ENCODE peak calls at places on chromosome 6, in seven cellular contexts. X is ovary, I is esophagus muscularis mucosa, U is testis, L is keratinocyte, E is thoracic aorta, S is PC-9. B is an unnamed sample.

GRCh38 chr6:116405663-116406329 is 35.0 kb downstream of the DSE start:
- DNase-seq in X (peak), I (no peak), U (no peak), L (no peak), E (no peak), S (no peak), B (no peak)

GRCh38 chr6:80319286-80319685 is 212.8 kb downstream of the BCKDHB start:
- DNase-seq in X (no peak), I (no peak), U (no peak), L (no peak), E (no peak), S (no peak), B (no peak)

GRCh38 chr6:125886914-125887313 is 69.7 kb upstream of the HINT3 start:
- DNase-seq in X (no peak), I (no peak), U (no peak), L (no peak), E (no peak), S (no peak), B (no peak)

GRCh38 chr6:13586936-13587542 is 12.6 kb downstream of the SIRT5 start:
- DNase-seq in X (no peak), I (peak), U (no peak), L (no peak), E (no peak), S (no peak), B (no peak)

GRCh38 chr6:138944412-138944811 is 43.6 kb downstream of the REPS1 start:
- DNase-seq in X (no peak), I (no peak), U (no peak), L (no peak), E (no peak), S (peak), B (no peak)

GRCh38 chr6:84417261-84417660 is 189.8 kb upstream of the CEP162 start:
- DNase-seq in X (no peak), I (no peak), U (no peak), L (no peak), E (no peak), S (no peak), B (no peak)

GRCh38 chr6:4647414-4648365 is 128.5 kb upstream of the CDYL start:
- DNase-seq in X (peak), I (peak), U (peak), L (no peak), E (no peak), S (peak), B (peak)

GRCh38 chr6:136437246-136437645 is 113.0 kb downstream of the MAP7 start:
- DNase-seq in X (no peak), I (no peak), U (no peak), L (no peak), E (no peak), S (no peak), B (no peak)

GRCh38 chr6:20511858-20512257 is 22.4 kb upstream of the CDKAL1 start:
- DNase-seq in X (no peak), I (no peak), U (no peak), L (no peak), E (no peak), S (no peak), B (no peak)

GRCh38 chr6:131015630-131016263 is 47.3 kb downstream of the EPB41L2 start:
- DNase-seq in X (peak), I (no peak), U (peak), L (no peak), E (no peak), S (no peak), B (no peak)

GRCh38 chr6:147874322-147874721 is 365.8 kb downstream of the SAMD5 start:
- DNase-seq in X (no peak), I (no peak), U (no peak), L (no peak), E (no peak), S (no peak), B (no peak)

GRCh38 chr6:1244941-1245340 is 67.0 kb upstream of the FOXQ1 start:
- DNase-seq in X (no peak), I (no peak), U (no peak), L (no peak), E (no peak), S (no peak), B (no peak)

GRCh38 chr6:10633216-10633615 is 61.2 kb downstream of the C6orf52 start:
- DNase-seq in X (no peak), I (no peak), U (no peak), L (peak), E (no peak), S (peak), B (no peak)

GRCh38 chr6:85362652-85363310 is 87.1 kb upstream of the NT5E start:
- DNase-seq in X (no peak), I (no peak), U (no peak), L (no peak), E (no peak), S (peak), B (no peak)

GRCh38 chr6:390914-391558 is 516 bp upstream of the IRF4 start:
- DNase-seq in X (no peak), I (no peak), U (no peak), L (no peak), E (no peak), S (no peak), B (no peak)

GRCh38 chr6:146902846-146903245 is 301.4 kb upstream of the STXBP5 start:
- DNase-seq in X (no peak), I (no peak), U (no peak), L (no peak), E (no peak), S (no peak), B (no peak)

GRCh38 chr6:44003345-44004061 is 123.7 kb downstream of the MRPL14 start:
- DNase-seq in X (no peak), I (no peak), U (no peak), L (no peak), E (no peak), S (no peak), B (no peak)

GRCh38 chr6:154928325-154928922 is 66.7 kb upstream of the TIAM2 start:
- DNase-seq in X (peak), I (no peak), U (peak), L (peak), E (peak), S (peak), B (peak)

GRCh38 chr6:166710084-166710483 is 83.0 kb upstream of the RPS6KA2 start:
- DNase-seq in X (no peak), I (no peak), U (no peak), L (no peak), E (no peak), S (no peak), B (no peak)

GRCh38 chr6:150494236-150494635 is 105.4 kb upstream of the PLEKHG1 start:
- DNase-seq in X (no peak), I (peak), U (no peak), L (no peak), E (no peak), S (no peak), B (no peak)

GRCh38 chr6:146544783-146545182 is 1.1 kb downstream of the RAB32 start:
- DNase-seq in X (no peak), I (no peak), U (no peak), L (no peak), E (no peak), S (no peak), B (no peak)

GRCh38 chr6:151661928-151662327 is 145.6 kb upstream of the ESR1 start:
- DNase-seq in X (no peak), I (no peak), U (no peak), L (no peak), E (no peak), S (no peak), B (no peak)

GRCh38 chr6:157221817-157222175 is 101.5 kb downstream of the TMEM242 start:
- DNase-seq in X (no peak), I (no peak), U (no peak), L (no peak), E (no peak), S (no peak), B (no peak)
- H3K27ac ChIP-seq in X (no peak), I (no peak), U (no peak), L (no peak), E (peak), S (no peak), B (no peak)

GRCh38 chr6:15631380-15631913 is 31.4 kb downstream of the DTNBP1 start:
- DNase-seq in X (no peak), I (no peak), U (no peak), L (no peak), E (no peak), S (no peak), B (no peak)
- H3K4me3 ChIP-seq in X (no peak), I (no peak), U (no peak), L (no peak), E (no peak), S (no peak), B (no peak)

GRCh38 chr6:168462454-168462853 is 21.5 kb downstream of the SMOC2 start:
- DNase-seq in X (no peak), I (peak), U (no peak), L (no peak), E (no peak), S (no peak), B (no peak)

GRCh38 chr6:168469198-168469943 is 28.4 kb downstream of the SMOC2 start:
- DNase-seq in X (no peak), I (peak), U (peak), L (no peak), E (no peak), S (no peak), B (no peak)

GRCh38 chr6:168473197-168473596 is 32.2 kb downstream of the SMOC2 start:
- DNase-seq in X (no peak), I (peak), U (no peak), L (no peak), E (no peak), S (no peak), B (no peak)

GRCh38 chr6:168472363-168472762 is 31.4 kb downstream of the SMOC2 start:
- DNase-seq in X (no peak), I (no peak), U (no peak), L (no peak), E (no peak), S (no peak), B (no peak)

DNA sequence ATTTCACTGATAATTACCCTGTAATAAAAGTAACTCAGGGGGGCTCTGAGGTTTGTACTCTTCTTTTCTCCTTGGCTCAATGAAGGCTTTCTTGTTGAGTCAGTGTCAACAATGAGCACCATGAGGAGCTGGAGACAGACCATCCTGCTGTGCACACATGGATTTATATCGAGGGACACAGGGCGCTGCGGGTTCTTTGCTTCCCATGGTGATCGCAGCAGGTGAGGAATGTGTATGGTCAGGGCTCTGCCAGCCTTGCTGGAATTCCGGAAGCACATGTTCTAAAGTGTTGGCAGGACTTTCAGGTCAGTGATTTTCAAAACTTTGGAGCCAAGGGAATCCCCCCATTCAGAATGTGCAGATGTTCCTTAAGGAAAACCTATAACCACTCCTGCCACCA is 27.1 kb downstream of the SMOC2 start:
- DNase-seq in X (no peak), I (peak), U (no peak), L (no peak), E (no peak), S (no peak), B (no peak)
- H3K27ac ChIP-seq in X (no peak), I (no peak), U (peak), L (no peak), E (no peak), S (no peak), B (no peak)

DNA sequence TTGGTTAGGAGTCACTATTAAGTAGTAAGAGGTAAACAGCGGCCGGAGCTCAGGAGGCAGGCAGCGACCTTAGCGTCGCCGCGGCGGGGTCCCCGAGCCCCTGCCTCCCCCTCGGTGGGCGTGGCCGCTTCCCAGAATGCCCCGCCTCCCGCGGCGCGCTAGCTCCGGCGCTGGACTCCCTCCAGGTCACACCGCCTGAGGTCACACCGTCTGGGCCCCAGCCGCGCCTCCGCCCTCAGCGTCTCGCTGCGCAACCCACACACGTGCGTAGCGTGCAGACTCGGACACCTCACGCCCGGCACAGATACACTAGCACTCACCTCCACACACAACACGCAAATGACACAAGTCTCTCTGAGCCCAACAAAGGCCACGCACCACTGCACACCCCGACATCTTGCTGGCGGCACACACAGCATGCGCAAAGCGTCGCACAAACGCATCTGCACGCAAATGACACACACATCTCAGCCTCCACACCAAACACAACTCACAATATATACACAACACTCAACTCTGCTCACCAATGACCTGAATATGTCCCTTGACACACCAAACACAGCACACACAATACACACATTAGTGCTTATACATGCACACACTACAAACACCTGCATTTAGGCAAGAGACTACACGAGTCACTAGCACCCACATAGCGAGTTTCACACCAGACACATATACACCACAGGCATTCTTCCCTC is 17.6 kb upstream of the CDKN1A start:
- DNase-seq in X (peak), I (no peak), U (peak), L (no peak), E (no peak), S (peak), B (peak)
- H3K4me3 ChIP-seq in X (no peak), I (peak), U (peak), L (no peak), E (peak), S (no peak), B (no peak)

GRCh38 chr6:16759181-16759645 is 2.0 kb downstream of the ATXN1 start:
- DNase-seq in X (no peak), I (no peak), U (peak), L (no peak), E (no peak), S (peak), B (no peak)

GRCh38 chr6:16756660-16757270 is 4.5 kb downstream of the ATXN1 start:
- DNase-seq in X (no peak), I (no peak), U (no peak), L (no peak), E (no peak), S (no peak), B (no peak)

GRCh38 chr6:16757332-16757731 is 3.9 kb downstream of the ATXN1 start:
- DNase-seq in X (no peak), I (no peak), U (no peak), L (no peak), E (no peak), S (no peak), B (no peak)

GRCh38 chr6:16759646-16760535 is 1.4 kb downstream of the ATXN1 start:
- DNase-seq in X (peak), I (peak), U (peak), L (no peak), E (peak), S (peak), B (peak)

GRCh38 chr6:16758163-16758975 is 2.9 kb downstream of the ATXN1 start:
- DNase-seq in X (no peak), I (no peak), U (peak), L (no peak), E (no peak), S (no peak), B (no peak)
- H3K27ac ChIP-seq in X (no peak), I (peak), U (no peak), L (peak), E (peak), S (no peak), B (peak)

GRCh38 chr6:141470810-141471209 is 661.9 kb upstream of the GJE1 start:
- DNase-seq in X (no peak), I (no peak), U (no peak), L (no peak), E (no peak), S (no peak), B (no peak)
- H3K4me3 ChIP-seq in X (no peak), I (no peak), U (no peak), L (no peak), E (no peak), S (no peak), B (no peak)

GRCh38 chr6:100171533-100172321 is 177.7 kb upstream of the MCHR2 start:
- DNase-seq in X (no peak), I (no peak), U (no peak), L (peak), E (no peak), S (no peak), B (no peak)
- H3K27ac ChIP-seq in X (no peak), I (no peak), U (no peak), L (no peak), E (no peak), S (no peak), B (no peak)

B was measured in lung.